ENCODE peak calls at places on chromosomes 11 and 22, in eight cellular contexts. N is psoas muscle, B is brain microvascular endothelial cell, T is H7, A is fibroblast of lung, K is neuronal stem cell, D is AG04450, Z is ovary. H is an unnamed sample.

GRCh38 chr11:108973402-108974119 is 308.7 kb downstream of the DDX10 start:
- DNase-seq in K (no peak), D (peak; percentile 39), Z (no peak), B (peak; percentile 64), N (no peak), A (peak; percentile 49), T (no peak), H (peak; percentile 69)

GRCh38 chr11:48093795-48094642 is 113.7 kb downstream of the PTPRJ start:
- DNase-seq in D (no peak), B (no peak), N (no peak), T (no peak), A (peak; percentile 90), Z (no peak), K (no peak), H (no peak)

GRCh38 chr22:44815099-44816070 is 63.0 kb downstream of the ARHGAP8 start:
- DNase-seq in Z (no peak), T (peak; percentile 66), A (no peak), D (no peak), B (no peak), N (peak; percentile 27), K (no peak), H (no peak)

GRCh38 chr11:6219359-6219758 is 14.0 kb downstream of the C11orf42 start:
- DNase-seq in A (peak; percentile 87), K (no peak), D (peak; percentile 48), B (peak; percentile 76), N (no peak), T (no peak), Z (no peak), H (peak; percentile 76)

GRCh38 chr22:50184004-50184461 is 1.7 kb upstream of the TRABD start:
- DNase-seq in B (no peak), Z (peak; percentile 84), A (peak; percentile 51), D (no peak), N (peak; percentile 80), T (peak; percentile 77), K (no peak), H (no peak)

GRCh38 chr11:59616396-59616982 is 915 bp upstream of the OSBP start:
- DNase-seq in Z (no peak), B (no peak), K (no peak), A (no peak), N (peak; percentile 98), T (no peak), D (no peak), H (no peak)

GRCh38 chr11:126039485-126040271 is 23.0 kb downstream of the CDON start:
- DNase-seq in A (no peak), B (no peak), T (peak; percentile 26), Z (no peak), N (no peak), K (no peak), D (no peak), H (no peak)

GRCh38 chr11:35387341-35387982 is 31.9 kb downstream of the SLC1A2 start:
- DNase-seq in Z (no peak), N (no peak), B (no peak), K (no peak), A (no peak), D (no peak), T (no peak), H (no peak)

GRCh38 chr11:76698321-76699043 is 27.9 kb upstream of the LRRC32 start:
- DNase-seq in T (peak; percentile 84), K (no peak), B (no peak), A (no peak), N (no peak), Z (no peak), D (no peak), H (no peak)

GRCh38 chr11:17277024-17277584 is 565 bp downstream of the NUCB2 start:
- DNase-seq in Z (no peak), A (peak; percentile 57), T (no peak), N (no peak), D (no peak), K (no peak), B (peak; percentile 17), H (peak; percentile 14)

GRCh38 chr11:19714093-19714386 is 1.4 kb downstream of the NAV2 start:
- DNase-seq in D (no peak), K (no peak), T (peak; percentile 61), A (no peak), Z (no peak), N (no peak), B (peak; percentile 7), H (no peak)

GRCh38 chr11:59216654-59217640 is 4.2 kb upstream of the MPEG1 start:
- DNase-seq in K (no peak), T (no peak), Z (no peak), N (no peak), A (peak; percentile 73), D (no peak), B (no peak), H (no peak)

GRCh38 chr22:20217563-20217962 is 50.6 kb downstream of the RTN4R start:
- DNase-seq in A (no peak), N (no peak), B (no peak), D (no peak), K (no peak), T (no peak), Z (no peak), H (no peak)

GRCh38 chr22:38203090-38203810 is 1.5 kb downstream of the MAFF start:
- DNase-seq in N (no peak), A (peak; percentile 44), T (peak; percentile 88), K (no peak), D (no peak), Z (peak; percentile 63), B (no peak), H (no peak)

GRCh38 chr11:48066881-48067800 is 86.8 kb downstream of the PTPRJ start:
- DNase-seq in K (no peak), N (no peak), Z (no peak), B (no peak), A (no peak), T (peak; percentile 37), D (no peak), H (no peak)

GRCh38 chr11:75577198-75577597 is 15.1 kb downstream of the SERPINH1 start:
- DNase-seq in B (no peak), K (no peak), A (no peak), Z (peak; percentile 73), N (peak; percentile 74), D (no peak), T (peak; percentile 90), H (no peak)

GRCh38 chr22:21450320-21450831 is 16.8 kb upstream of the TMEM191C start:
- DNase-seq in B (no peak), Z (no peak), T (peak; percentile 82), D (no peak), N (no peak), K (no peak), A (no peak), H (no peak)

GRCh38 chr11:80718611-80719291 is 1277.9 kb upstream of the TENM4 start:
- DNase-seq in D (no peak), B (no peak), K (no peak), A (no peak), N (no peak), T (no peak), Z (no peak), H (no peak)

GRCh38 chr22:37599161-37599560 is 9.5 kb upstream of the GGA1 start:
- DNase-seq in K (no peak), Z (no peak), B (no peak), A (no peak), D (no peak), T (no peak), N (no peak), H (no peak)

GRCh38 chr22:50672471-50673230 is at the start of gene SHANK3:
- DNase-seq in A (no peak), K (no peak), Z (peak; percentile 41), B (no peak), T (peak; percentile 81), D (no peak), N (peak; percentile 80), H (no peak)

GRCh38 chr11:132886335-132886734 is 646.0 kb downstream of the OPCML start:
- DNase-seq in N (no peak), B (peak; percentile 76), K (no peak), Z (no peak), D (peak; percentile 75), T (no peak), A (peak; percentile 69), H (no peak)

GRCh38 chr11:72818971-72819370 is 4.8 kb downstream of the ATG16L2 start:
- DNase-seq in D (no peak), B (no peak), A (no peak), N (no peak), K (no peak), Z (no peak), T (no peak), H (no peak)

GRCh38 chr22:37647928-37648327 is 8.5 kb downstream of the SH3BP1 start:
- DNase-seq in D (no peak), K (no peak), Z (no peak), A (no peak), T (no peak), N (no peak), B (no peak), H (no peak)

GRCh38 chr11:130775306-130776043 is 140.8 kb downstream of the SNX19 start:
- DNase-seq in T (no peak), Z (no peak), K (no peak), A (peak; percentile 66), B (peak; percentile 58), N (no peak), D (no peak), H (peak; percentile 79)
- H3K4me3 ChIP-seq in T (no peak overlapping the region), Z (no peak overlapping the region), K (no peak overlapping the region), A (no peak overlapping the region), B (no peak overlapping the region), N (no peak overlapping the region), D (no peak overlapping the region), H (no peak overlapping the region)

GRCh38 chr11:1831338-1832180 is 3.2 kb upstream of the SYT8 start:
- DNase-seq in N (no peak), K (no peak), Z (no peak), A (no peak), B (no peak), T (peak; percentile 65), D (no peak), H (no peak)
- H3K27me3 ChIP-seq in N (peaks cover 6% of the 10 kb centered on the region), K (no peaks in the 10 kb centered on the region), Z (no peaks in the 10 kb centered on the region), A (peaks cover 4% of the 10 kb centered on the region), B (no peaks in the 10 kb centered on the region), T (no peaks in the 10 kb centered on the region), D (peaks cover 11% of the 10 kb centered on the region), H (peaks cover 2% of the 10 kb centered on the region)

DNA sequence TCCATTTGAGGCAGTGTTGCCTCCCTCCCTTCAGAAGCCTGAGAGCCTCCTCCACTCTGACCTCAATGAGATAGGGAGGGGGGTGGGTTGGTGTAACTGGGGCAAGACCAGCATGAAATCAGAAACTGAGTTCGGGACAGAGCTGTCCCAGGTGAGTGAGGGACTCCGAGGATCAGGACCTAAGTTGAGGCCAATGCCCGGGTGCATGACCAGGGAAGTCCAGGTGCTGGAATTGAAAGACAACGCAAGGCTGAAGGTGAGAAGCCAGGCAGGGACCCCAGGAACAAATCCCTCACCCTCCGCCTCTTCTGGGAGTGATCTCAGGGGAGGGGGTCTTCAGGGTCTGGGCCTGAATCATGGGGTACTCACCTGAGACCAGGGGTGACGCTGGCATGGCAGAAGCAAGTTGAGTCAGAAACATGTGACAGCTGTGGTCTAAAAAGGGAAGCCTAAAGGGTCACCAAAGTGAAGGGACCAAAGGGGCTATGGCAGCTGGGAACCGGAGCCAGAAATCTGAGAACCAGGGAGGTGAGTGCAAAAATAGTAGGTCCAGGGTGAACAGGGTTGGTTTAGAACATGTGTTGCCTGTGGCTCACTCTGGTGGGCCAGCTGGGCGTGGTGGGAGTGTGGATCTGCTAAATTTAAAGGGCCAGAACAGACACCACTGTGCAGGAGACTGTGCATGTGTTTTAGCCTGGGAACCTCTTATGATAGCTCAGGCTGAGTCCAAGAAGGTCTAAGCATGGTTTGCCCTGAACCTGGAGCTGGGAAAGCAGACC is 41.1 kb upstream of the ZBED5 start:
- DNase-seq in N (peak; percentile 86), Z (no peak), K (no peak), B (no peak), A (no peak), T (no peak), D (no peak), H (no peak)
- H3K4me3 ChIP-seq in N (peak overlapping the region; percentile 67), Z (no peak overlapping the region), K (no peak overlapping the region), B (peak overlapping the region; percentile 13), A (peak overlapping the region; percentile 37), T (no peak overlapping the region), D (peak overlapping the region; percentile 45), H (no peak overlapping the region)

GRCh38 chr11:120065876-120066275 is 72.0 kb downstream of the TRIM29 start:
- DNase-seq in Z (no peak), K (no peak), B (no peak), T (no peak), A (no peak), N (no peak), D (no peak), H (no peak)
- H3K27me3 ChIP-seq in Z (no peaks in the 10 kb centered on the region), K (no peaks in the 10 kb centered on the region), B (no peaks in the 10 kb centered on the region), T (no peaks in the 10 kb centered on the region), A (peaks cover 2% of the 10 kb centered on the region), N (peaks cover 28% of the 10 kb centered on the region), D (peaks cover 25% of the 10 kb centered on the region), H (peaks cover 15% of the 10 kb centered on the region)